ENCODE peak calls at places on chromosomes 13 and 19, in four cellular contexts. A, P, M and T are unnamed samples.
A peak's percentile ranks its signal among the peaks of the same experiment; 100 is the strongest.

GRCh38 chr13:24271611-24272451 is 37.5 kb upstream of the C1QTNF9 start:
- DNase-seq in A (no peak), P (no peak), M (no peak), T (peak; percentile 68)

GRCh38 chr19:14113762-14114414 is 3.7 kb downstream of the PRKACA start:
- DNase-seq in A (no peak), P (no peak), M (no peak), T (no peak)

GRCh38 chr19:38908854-38909253 is 3.1 kb downstream of the CCER2 start:
- DNase-seq in A (no peak), P (no peak), M (no peak), T (no peak)

GRCh38 chr19:47674548-47674947 is 38.7 kb upstream of the EHD2 start:
- DNase-seq in A (no peak), P (no peak), M (no peak), T (no peak)

GRCh38 chr19:4206818-4207484 is 22.4 kb upstream of the EBI3 start:
- DNase-seq in A (no peak), P (no peak), M (no peak), T (peak; percentile 63)

GRCh38 chr19:19280561-19280960 is 7.5 kb upstream of the TM6SF2 start:
- DNase-seq in A (no peak), P (no peak), M (no peak), T (no peak)

GRCh38 chr19:1395194-1396018 is 5.9 kb downstream of the GAMT start:
- DNase-seq in A (no peak), P (no peak), M (no peak), T (no peak)

GRCh38 chr19:56091066-56091490 is 30.0 kb downstream of the ZNF787 start:
- DNase-seq in A (peak; percentile 47), P (no peak), M (no peak), T (peak; percentile 34)

GRCh38 chr13:26377038-26377437 is 123.1 kb downstream of the CDK8 start:
- DNase-seq in A (no peak), P (peak; percentile 8), M (peak; percentile 52), T (peak; percentile 32)

GRCh38 chr19:47447470-47448359 is 24.0 kb downstream of the SLC8A2 start:
- DNase-seq in A (no peak), P (peak; percentile 82), M (peak; percentile 99), T (peak; percentile 64)

GRCh38 chr13:51797664-51798488 is 6.1 kb downstream of the DHRS12 start:
- DNase-seq in A (peak; percentile 60), P (peak; percentile 41), M (peak; percentile 83), T (peak; percentile 58)

GRCh38 chr19:32622002-32622401 is 41.0 kb downstream of the PDCD5 start:
- DNase-seq in A (no peak), P (no peak), M (no peak), T (no peak)

GRCh38 chr19:15449620-15450527 is at the start of gene WIZ:
- DNase-seq in A (peak; percentile 35), P (peak; percentile 62), M (peak; percentile 75), T (peak; percentile 63)

GRCh38 chr13:30907167-30907761 is 1.2 kb downstream of the MEDAG start:
- DNase-seq in A (no peak), P (no peak), M (no peak), T (peak; percentile 95)

GRCh38 chr13:46329624-46330023 is 57.4 kb downstream of the RUBCNL start:
- DNase-seq in A (no peak), P (no peak), M (no peak), T (no peak)

GRCh38 chr13:43303040-43303729 is 279.8 kb downstream of the DNAJC15 start:
- DNase-seq in A (no peak), P (peak; percentile 42), M (peak; percentile 73), T (peak; percentile 69)

GRCh38 chr13:108961542-108962125 is 332.2 kb downstream of the MYO16 start:
- DNase-seq in A (peak; percentile 2), P (peak; percentile 57), M (no peak), T (peak; percentile 71)

GRCh38 chr13:34570954-34571353 is 371.1 kb upstream of the NBEA start:
- DNase-seq in A (no peak), P (no peak), M (no peak), T (peak; percentile 3)

GRCh38 chr13:109180905-109181425 is 551.6 kb downstream of the MYO16 start:
- DNase-seq in A (peak; percentile 21), P (no peak), M (no peak), T (peak; percentile 87)

GRCh38 chr19:55257461-55258411 is 1.1 kb downstream of the PPP6R1 start:
- DNase-seq in A (no peak), P (no peak), M (no peak), T (peak; percentile 26)

GRCh38 chr13:28564030-28564429 is 69.1 kb upstream of the FLT1 start:
- DNase-seq in A (peak; percentile 72), P (no peak), M (no peak), T (no peak)
- H2BK120ac ChIP-seq in A (no peak overlapping the region), P (no peak overlapping the region), M (no peak overlapping the region), T (no peak overlapping the region)

GRCh38 chr13:63436288-63436687 is 2020.6 kb upstream of the PCDH20 start:
- DNase-seq in A (no peak), P (no peak), M (no peak), T (no peak)
- H2BK120ac ChIP-seq in A (no peak overlapping the region), P (no peak overlapping the region), M (no peak overlapping the region), T (no peak overlapping the region)

GRCh38 chr13:73131247-73131646 is 72.4 kb downstream of the KLF5 start:
- DNase-seq in A (peak; percentile 24), P (no peak), M (no peak), T (no peak)
- H2BK120ac ChIP-seq in A (no peak overlapping the region), P (no peak overlapping the region), M (no peak overlapping the region), T (no peak overlapping the region)

DNA sequence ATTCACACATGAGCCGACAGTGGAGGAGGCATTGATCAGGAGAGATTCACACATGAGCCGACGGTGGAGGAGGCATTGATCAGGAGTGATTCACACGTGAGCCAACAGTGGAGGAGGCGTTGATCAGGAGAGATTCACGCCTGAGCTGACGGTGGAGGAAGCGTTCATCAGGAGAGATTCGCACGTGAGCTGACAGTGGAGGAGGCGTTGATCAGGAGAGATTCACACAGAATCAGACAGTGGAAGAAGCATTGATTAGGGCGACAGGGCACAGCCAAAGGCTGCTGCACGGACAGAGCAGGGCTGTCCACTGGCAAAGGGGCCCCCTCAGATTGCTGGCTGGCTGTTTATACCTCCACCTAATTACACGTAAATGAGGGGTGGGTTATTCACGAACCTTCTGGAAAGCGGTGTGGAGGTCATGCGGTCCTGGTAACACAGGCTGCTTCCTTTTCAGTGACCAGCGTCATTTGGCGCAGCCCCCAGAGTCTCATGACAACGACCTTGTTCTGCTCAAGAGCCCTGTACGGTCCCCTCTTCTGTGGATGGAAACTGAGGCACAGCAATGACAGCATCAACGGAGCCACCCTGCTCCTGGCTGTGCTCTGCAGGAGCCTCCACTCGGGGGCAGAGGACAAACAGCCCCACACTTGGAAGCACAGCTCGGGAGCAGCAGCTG is 50.6 kb upstream of the GAS6 start:
- DNase-seq in A (no peak), P (no peak), M (peak; percentile 14), T (no peak)
- H2BK120ac ChIP-seq in A (no peak overlapping the region), P (no peak overlapping the region), M (no peak overlapping the region), T (peak overlapping the region; percentile 15)

GRCh38 chr13:97255515-97255999 is 33.4 kb downstream of the MBNL2 start:
- DNase-seq in A (no peak), P (no peak), M (no peak), T (peak; percentile 57)

GRCh38 chr13:97258801-97259200 is 36.7 kb downstream of the MBNL2 start:
- DNase-seq in A (no peak), P (no peak), M (no peak), T (peak; percentile 66)

GRCh38 chr13:97256343-97256783 is 34.2 kb downstream of the MBNL2 start:
- DNase-seq in A (peak; percentile 91), P (no peak), M (no peak), T (peak; percentile 96)

GRCh38 chr13:97257800-97258799 is 36.0 kb downstream of the MBNL2 start:
- DNase-seq in A (peak; percentile 77), P (no peak), M (peak; percentile 84), T (peak; percentile 98)

GRCh38 chr13:97257228-97257755 is 35.2 kb downstream of the MBNL2 start:
- DNase-seq in A (peak; percentile 42), P (no peak), M (no peak), T (no peak)
- H2BK120ac ChIP-seq in A (peak overlapping the region; percentile 78), P (no peak overlapping the region), M (no peak overlapping the region), T (no peak overlapping the region)